ENCODE peak calls at places on chromosomes 3 and 15, in seven cellular contexts. O is left lung; A is gastrocnemius medialis; C is heart left ventricle; D is GM23338; X is pancreas; H is CD4-positive, CD25-positive, alpha-beta regulatory T cell. Y is an unnamed sample. For H3K4me1, the result is how much of the 10 kb centered on the place peaks cover.

GRCh38 chr3:134650431-134651346 is at the start of gene KY:
- ATAC-seq in O (peak), A (peak), C (peak), D (peak), X (peak), H (no peak), Y (peak)

GRCh38 chr3:58249358-58250092 is 11.9 kb downstream of the ABHD6 start:
- ATAC-seq in O (peak), A (no peak), C (no peak), D (peak), X (no peak), H (no peak), Y (peak)

GRCh38 chr15:23576034-23576433 is 10.6 kb downstream of the MKRN3 start:
- ATAC-seq in O (no peak), A (no peak), C (no peak), D (no peak), X (no peak), H (no peak), Y (no peak)

GRCh38 chr3:111668912-111669488 is 73.9 kb upstream of the ZBED2 start:
- ATAC-seq in O (peak), A (peak), C (peak), D (peak), X (peak), H (peak), Y (peak)

GRCh38 chr3:134854285-134854684 is 59.2 kb downstream of the EPHB1 start:
- ATAC-seq in O (no peak), A (peak), C (no peak), D (no peak), X (no peak), H (no peak), Y (no peak)

GRCh38 chr3:72960812-72961518 is 35.6 kb upstream of the PPP4R2 start:
- ATAC-seq in O (peak), A (peak), C (peak), D (no peak), X (peak), H (peak), Y (peak)

GRCh38 chr3:188229726-188230125 is 75.8 kb downstream of the LPP start:
- ATAC-seq in O (no peak), A (no peak), C (no peak), D (no peak), X (no peak), H (no peak), Y (no peak)

GRCh38 chr15:50166216-50166615 is 15.8 kb upstream of the SLC27A2 start:
- ATAC-seq in O (peak), A (no peak), C (no peak), D (no peak), X (no peak), H (no peak), Y (no peak)

GRCh38 chr15:41882689-41883483 is 11.0 kb downstream of the SPTBN5 start:
- ATAC-seq in O (peak), A (no peak), C (peak), D (no peak), X (peak), H (no peak), Y (no peak)

GRCh38 chr3:187340572-187340971 is 27.6 kb upstream of the RTP4 start:
- ATAC-seq in O (no peak), A (no peak), C (no peak), D (no peak), X (no peak), H (no peak), Y (no peak)

GRCh38 chr15:57552678-57553334 is 38.9 kb upstream of the MYZAP start:
- ATAC-seq in O (no peak), A (no peak), C (no peak), D (no peak), X (no peak), H (no peak), Y (no peak)
- H3K4me1 ChIP-seq in O (under half), A (under half), C (half or more), D (under half), X (under half), H (under half), Y (under half)

DNA sequence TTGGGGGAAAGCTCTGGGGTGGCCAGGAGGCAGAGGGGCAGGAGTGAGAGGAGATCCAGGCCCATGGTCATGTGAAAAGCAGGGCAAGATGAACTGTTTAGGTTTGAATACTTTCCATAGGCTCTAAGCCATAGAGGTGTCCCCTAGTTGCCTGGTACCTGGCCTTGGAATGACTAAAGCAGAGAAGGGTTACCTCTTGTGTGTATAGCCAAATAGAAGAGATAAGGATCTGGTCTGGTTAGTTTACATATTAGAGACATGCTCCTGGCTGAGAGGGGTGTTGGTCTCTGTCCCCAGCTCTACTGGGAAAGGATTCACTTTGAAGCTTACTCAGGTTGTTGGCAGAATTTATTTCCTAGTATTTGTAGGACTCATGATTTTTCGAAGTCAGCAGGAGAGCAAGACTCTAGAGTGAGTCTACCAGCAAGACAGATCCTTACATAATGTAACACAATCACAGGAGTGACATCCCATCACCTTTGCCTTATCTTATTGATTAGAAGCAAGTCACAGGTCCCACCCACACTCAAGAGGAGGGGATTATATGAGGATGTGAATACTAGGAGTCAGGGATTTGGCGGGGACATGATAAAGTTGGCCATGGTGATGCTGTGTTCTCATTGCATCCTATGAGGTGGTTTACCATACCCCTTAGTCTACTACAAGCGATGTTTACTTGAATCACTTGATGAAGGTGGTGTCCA is 11.4 kb upstream of the TM4SF1 start:
- ATAC-seq in O (peak), A (no peak), C (no peak), D (no peak), X (no peak), H (no peak), Y (no peak)
- H3K27ac ChIP-seq in O (peak), A (peak), C (no peak), D (no peak), X (peak), H (no peak), Y (no peak)

GRCh38 chr3:41769106-41769505 is 192.8 kb downstream of the ULK4 start:
- ATAC-seq in O (no peak), A (no peak), C (peak), D (no peak), X (no peak), H (no peak), Y (no peak)
- H3K4me1 ChIP-seq in O (under half), A (under half), C (under half), D (under half), X (under half), H (under half), Y (under half)

DNA sequence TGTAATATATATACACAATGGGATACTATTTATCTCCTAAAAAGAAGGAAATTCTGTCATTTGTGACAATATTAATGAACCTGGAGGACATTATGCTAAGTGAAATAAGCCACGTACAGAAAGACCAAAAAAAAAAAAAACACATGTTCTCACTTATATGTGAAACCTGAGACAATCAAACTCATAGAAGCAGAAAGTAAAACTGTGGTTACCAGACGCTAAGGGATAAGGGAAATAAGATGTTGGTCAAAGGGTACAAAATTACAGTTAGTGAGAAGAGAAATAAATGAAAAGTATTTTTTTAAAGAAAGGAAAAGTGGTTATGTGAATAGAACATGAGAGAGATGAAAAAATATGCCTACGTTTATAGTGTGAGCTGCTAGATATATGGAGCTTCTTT is 101.1 kb downstream of the CPNE4 start:
- ATAC-seq in O (no peak), A (no peak), C (no peak), D (no peak), X (no peak), H (no peak), Y (no peak)
- H3K27ac ChIP-seq in O (no peak), A (no peak), C (no peak), D (no peak), X (no peak), H (no peak), Y (no peak)

GRCh38 chr15:71115567-71116351 is 488 bp downstream of the THSD4 start:
- ATAC-seq in O (peak), A (peak), C (peak), D (peak), X (peak), H (no peak), Y (peak)
- H3K4me1 ChIP-seq in O (under half), A (under half), C (under half), D (under half), X (under half), H (under half), Y (under half)

GRCh38 chr15:80777836-80778620 is 1.1 kb upstream of the CEMIP start:
- ATAC-seq in O (no peak), A (no peak), C (no peak), D (no peak), X (no peak), H (no peak), Y (no peak)
- H3K27ac ChIP-seq in O (peak), A (no peak), C (no peak), D (no peak), X (no peak), H (no peak), Y (no peak)

GRCh38 chr3:100518983-100519382 is 26.6 kb downstream of the TMEM45A start:
- ATAC-seq in O (no peak), A (no peak), C (peak), D (no peak), X (no peak), H (no peak), Y (no peak)

GRCh38 chr3:100518244-100518643 is 25.8 kb downstream of the TMEM45A start:
- ATAC-seq in O (no peak), A (no peak), C (no peak), D (no peak), X (no peak), H (no peak), Y (no peak)

GRCh38 chr3:100522125-100522524 is 29.7 kb downstream of the TMEM45A start:
- ATAC-seq in O (no peak), A (no peak), C (no peak), D (no peak), X (no peak), H (no peak), Y (no peak)

GRCh38 chr3:100523050-100523760 is 30.8 kb downstream of the TMEM45A start:
- ATAC-seq in O (no peak), A (no peak), C (no peak), D (no peak), X (no peak), H (no peak), Y (no peak)

GRCh38 chr3:100521439-100521845 is 29.0 kb downstream of the TMEM45A start:
- ATAC-seq in O (no peak), A (no peak), C (no peak), D (no peak), X (no peak), H (no peak), Y (no peak)
- H3K4me1 ChIP-seq in O (under half), A (under half), C (under half), D (under half), X (under half), H (under half), Y (under half)